ENCODE peak calls at places on chromosome 21, in six cellular contexts. S, U, R, O, I and P are unnamed samples.
A peak's percentile ranks its signal among the peaks of the same experiment; 100 is the strongest.

GRCh38 chr21:28767523-28767922 is 225.2 kb downstream of the LTN1 start:
- DNase-seq in S (no peak), U (no peak), R (no peak), O (no peak), I (no peak), P (no peak)

GRCh38 chr21:25997788-25998611 is 172.6 kb downstream of the APP start:
- DNase-seq in S (no peak), U (no peak), R (no peak), O (no peak), I (no peak), P (no peak)

GRCh38 chr21:41659791-41660560 is 106.9 kb downstream of the RIPK4 start:
- DNase-seq in S (peak; percentile 78), U (no peak), R (no peak), O (no peak), I (no peak), P (peak; percentile 95)

GRCh38 chr21:38740131-38740530 is 65.6 kb upstream of the ETS2 start:
- DNase-seq in S (no peak), U (no peak), R (no peak), O (no peak), I (no peak), P (no peak)

GRCh38 chr21:38291875-38292274 is 35.1 kb downstream of the KCNJ15 start:
- DNase-seq in S (no peak), U (no peak), R (no peak), O (no peak), I (no peak), P (no peak)

GRCh38 chr21:15422761-15423160 is 307.0 kb upstream of the USP25 start:
- DNase-seq in S (no peak), U (no peak), R (no peak), O (no peak), I (no peak), P (no peak)

GRCh38 chr21:41958886-41959563 is 5.2 kb upstream of the C2CD2 start:
- DNase-seq in S (peak; percentile 49), U (no peak), R (peak; percentile 38), O (no peak), I (no peak), P (peak; percentile 94)

GRCh38 chr21:29258626-29259335 is 39.9 kb upstream of the BACH1 start:
- DNase-seq in S (no peak), U (no peak), R (no peak), O (no peak), I (no peak), P (no peak)

DNA sequence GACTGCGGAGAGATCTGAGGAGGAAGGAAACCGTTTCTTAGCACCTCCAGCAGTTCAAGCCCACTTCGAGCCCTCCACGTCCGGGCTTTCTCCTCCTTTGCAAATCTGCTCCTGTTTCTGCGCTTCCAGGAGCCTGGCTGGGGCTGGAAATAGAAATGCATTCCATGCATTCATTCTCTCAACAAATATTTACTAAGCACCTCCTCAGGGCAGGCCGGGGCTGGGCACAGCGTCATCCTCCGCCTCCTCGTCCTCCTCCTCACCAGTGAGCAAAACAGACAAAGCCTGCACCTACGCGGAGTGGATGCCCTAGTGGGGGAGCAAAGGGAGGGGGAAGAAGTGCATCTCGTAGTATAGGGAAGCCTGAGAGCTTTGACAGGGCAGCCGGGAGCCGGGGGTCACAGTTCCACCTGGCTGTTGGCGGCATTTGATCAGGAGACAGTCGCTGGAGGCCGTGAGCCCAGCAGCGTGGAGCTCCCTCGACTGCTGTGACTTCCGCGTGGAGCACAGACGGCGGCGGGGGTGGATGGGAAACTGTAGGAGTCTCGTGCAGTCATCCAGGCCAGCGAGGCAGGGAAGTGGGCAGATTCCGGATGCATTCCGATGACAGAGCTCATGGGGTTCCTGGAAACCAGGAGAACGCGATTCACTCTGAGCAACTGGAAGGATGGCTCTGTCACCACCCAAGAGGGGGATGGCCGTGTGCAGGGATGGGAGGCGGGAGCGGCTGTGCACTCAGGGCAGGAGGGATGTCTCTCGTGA is 93.4 kb downstream of the SIK1 start:
- DNase-seq in S (no peak), U (peak; percentile 31), R (peak; percentile 74), O (no peak), I (no peak), P (no peak)
- H3K4me1 ChIP-seq in S (no peaks in the 10 kb centered on the region), U (peaks cover 19% of the 10 kb centered on the region), R (peaks cover 19% of the 10 kb centered on the region), O (peaks cover 10% of the 10 kb centered on the region), I (peaks cover 9% of the 10 kb centered on the region), P (no peaks in the 10 kb centered on the region)

DNA sequence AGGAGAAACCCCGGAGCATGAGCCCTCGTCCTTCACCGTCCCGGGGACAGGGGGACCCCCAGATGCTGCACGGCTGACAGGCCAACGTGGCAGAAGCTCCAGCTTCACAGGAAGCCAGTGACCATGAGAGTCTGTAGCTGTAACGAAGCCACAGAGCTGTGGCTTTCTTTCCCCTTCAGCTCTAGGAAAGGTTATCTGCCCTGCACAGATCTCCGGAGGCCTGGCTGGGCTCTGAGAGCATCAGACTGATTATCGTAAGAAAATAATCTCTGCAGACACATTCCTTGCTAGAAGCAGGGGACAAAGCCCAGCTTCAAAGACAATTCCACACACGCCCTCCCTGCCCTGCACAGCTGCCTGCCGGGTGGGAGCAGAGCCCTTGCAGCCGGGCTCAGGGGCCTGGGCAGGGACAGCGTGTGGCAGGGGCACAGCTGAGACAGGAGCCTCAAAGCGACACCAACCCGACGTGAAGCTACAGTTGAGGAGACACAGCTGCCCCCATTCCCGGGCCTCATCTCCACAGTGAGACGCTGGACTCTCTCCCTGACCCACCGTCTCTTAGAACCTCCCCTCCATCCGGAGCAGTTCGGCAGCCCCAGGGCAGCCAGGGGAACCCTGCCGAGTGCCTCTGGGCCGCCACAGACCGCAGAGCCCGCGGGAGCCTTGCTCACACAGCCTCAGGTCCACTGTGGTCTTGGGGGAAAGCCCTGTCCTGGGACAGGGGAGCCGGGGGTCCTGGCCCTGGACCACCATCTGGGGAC is 30.6 kb downstream of the POFUT2 start:
- DNase-seq in S (peak; percentile 12), U (no peak), R (no peak), O (no peak), I (no peak), P (no peak)
- H3K27ac ChIP-seq in S (no peak overlapping the region), U (no peak overlapping the region), R (no peak overlapping the region), O (no peak overlapping the region), I (no peak overlapping the region), P (no peak overlapping the region)

GRCh38 chr21:31720739-31721138 is 11.2 kb downstream of the SCAF4 start:
- DNase-seq in S (no peak), U (no peak), R (no peak), O (no peak), I (no peak), P (no peak)
- H3K4me1 ChIP-seq in S (no peaks in the 10 kb centered on the region), U (peaks cover 14% of the 10 kb centered on the region), R (peaks cover 5% of the 10 kb centered on the region), O (peaks cover 33% of the 10 kb centered on the region), I (peaks cover 51% of the 10 kb centered on the region), P (no peaks in the 10 kb centered on the region)

DNA sequence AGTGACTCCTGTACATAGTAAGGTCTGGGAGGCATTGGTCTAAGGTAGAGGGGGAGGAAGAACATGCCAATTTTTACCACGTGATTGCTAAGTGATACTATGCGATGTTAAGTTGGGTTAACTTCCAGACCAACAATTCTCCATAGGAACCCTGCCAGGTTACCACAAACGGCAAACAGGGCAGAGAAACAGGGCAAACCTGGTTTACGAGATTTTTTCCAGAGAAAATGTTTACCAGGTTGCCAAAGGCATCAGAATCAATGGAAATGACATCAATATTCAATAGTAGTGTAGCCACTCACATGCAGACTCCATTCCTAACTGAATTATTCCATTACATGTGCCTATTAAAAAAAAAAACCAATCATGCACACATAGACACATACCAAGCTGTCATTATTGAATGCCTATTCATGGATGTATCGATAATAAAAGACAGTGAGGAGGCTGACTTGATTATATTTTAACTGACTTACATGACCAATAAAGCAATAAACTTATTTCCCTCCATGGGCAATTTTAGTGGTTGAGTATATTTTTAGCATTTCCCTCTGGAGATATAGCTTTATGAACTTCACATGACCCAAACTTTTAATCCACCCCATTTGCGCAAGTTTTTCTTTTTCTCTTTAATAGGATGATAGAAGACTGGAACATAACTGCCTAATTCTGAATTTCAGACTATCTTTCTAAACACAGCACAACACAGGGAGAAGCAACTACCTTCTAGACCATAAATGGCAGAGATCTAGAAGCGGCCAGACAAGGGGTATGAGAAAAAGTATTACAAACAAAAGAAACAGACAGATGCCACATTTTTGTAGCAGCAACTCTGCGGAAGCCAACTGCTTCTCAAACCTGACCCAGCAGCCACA is 40.6 kb upstream of the KCNE1 start:
- DNase-seq in S (no peak), U (no peak), R (no peak), O (no peak), I (no peak), P (no peak)
- H3K27ac ChIP-seq in S (peak overlapping the region; percentile 23), U (peak overlapping the region; percentile 53), R (no peak overlapping the region), O (no peak overlapping the region), I (no peak overlapping the region), P (no peak overlapping the region)